ENCODE peak calls at places on chromosomes 12 and 14, in four cellular contexts. G is GM12878, U is HepG2, Q is K562. H is an unnamed sample.

GRCh38 chr14:68622856-68623255 is 170.0 kb downstream of the ZFP36L1 start:
- DNase-seq in U (no peak), Q (no peak), G (peak), H (no peak)

GRCh38 chr12:11901687-11902524 is 168.8 kb upstream of the BCL2L14 start:
- DNase-seq in G (no peak), U (no peak), Q (no peak), H (no peak)

GRCh38 chr14:68140111-68140741 is 320.6 kb downstream of the RAD51B start:
- DNase-seq in U (peak), G (no peak), Q (no peak), H (peak)

GRCh38 chr12:72995616-72996015 is 723.4 kb downstream of the TRHDE start:
- DNase-seq in U (no peak), Q (no peak), G (no peak), H (no peak)

GRCh38 chr14:101862177-101862576 is 100.7 kb downstream of the PPP2R5C start:
- DNase-seq in G (no peak), U (no peak), Q (no peak), H (no peak)

GRCh38 chr12:123971770-123972447 is 722 bp downstream of the CCDC92 start:
- DNase-seq in Q (peak), U (peak), G (no peak), H (peak)

GRCh38 chr14:59394268-59394667 is 70.9 kb downstream of the GPR135 start:
- DNase-seq in G (no peak), Q (no peak), U (no peak), H (no peak)

GRCh38 chr14:21071225-21072041 is 1.3 kb downstream of the ARHGEF40 start:
- DNase-seq in Q (peak), G (peak), U (peak), H (peak)

GRCh38 chr12:82438356-82438755 is 80.0 kb downstream of the METTL25 start:
- DNase-seq in U (no peak), G (no peak), Q (no peak), H (no peak)

GRCh38 chr12:26744042-26744626 is 88.9 kb downstream of the ITPR2 start:
- DNase-seq in U (no peak), Q (no peak), G (no peak), H (no peak)

GRCh38 chr14:88986146-88986841 is 161.8 kb downstream of the TTC8 start:
- DNase-seq in G (no peak), Q (peak), U (no peak), H (no peak)

GRCh38 chr14:101601603-101602465 is 40.5 kb downstream of the DIO3 start:
- DNase-seq in G (no peak), U (no peak), Q (no peak), H (no peak)

GRCh38 chr14:76196980-76197379 is 45.3 kb downstream of the GPATCH2L start:
- DNase-seq in U (no peak), G (no peak), Q (no peak), H (no peak)

GRCh38 chr12:6451348-6452244 is at the start of gene TAPBPL:
- DNase-seq in Q (peak), U (peak), G (peak), H (peak)

GRCh38 chr12:132533584-132533958 is 43.6 kb downstream of the FBRSL1 start:
- DNase-seq in Q (no peak), G (no peak), U (no peak), H (no peak)

GRCh38 chr12:85519163-85519562 is 239.1 kb downstream of the ALX1 start:
- DNase-seq in Q (no peak), U (no peak), G (no peak), H (no peak)

GRCh38 chr14:32129124-32129523 is 52.0 kb downstream of the ARHGAP5 start:
- DNase-seq in Q (no peak), U (no peak), G (no peak), H (no peak)

GRCh38 chr12:111076611-111077451 is 156.5 kb upstream of the MYL2 start:
- DNase-seq in U (peak), G (no peak), Q (no peak), H (no peak)

GRCh38 chr14:38187475-38187874 is 20.2 kb upstream of the SSTR1 start:
- DNase-seq in G (no peak), Q (no peak), U (no peak), H (no peak)

GRCh38 chr12:57726884-57727757 is 11.4 kb downstream of the AGAP2 start:
- DNase-seq in Q (no peak), G (no peak), U (no peak), H (no peak)

GRCh38 chr14:80047761-80048160 is 163.5 kb downstream of the DIO2 start:
- DNase-seq in Q (no peak), U (no peak), G (no peak), H (no peak)

GRCh38 chr12:119375619-119376018 is 41.1 kb downstream of the CCDC60 start:
- DNase-seq in U (no peak), Q (no peak), G (peak), H (no peak)

GRCh38 chr14:96081767-96082400 is 42.7 kb downstream of the C14orf132 start:
- DNase-seq in G (no peak), Q (no peak), U (no peak), H (no peak)

GRCh38 chr12:91616401-91616800 is 433.8 kb upstream of the DCN start:
- DNase-seq in U (no peak), G (no peak), Q (no peak), H (no peak)

GRCh38 chr14:99792551-99793212 is 531 bp upstream of the EML1 start:
- DNase-seq in Q (no peak), U (no peak), G (no peak), H (no peak)

GRCh38 chr14:95286649-95287048 is 33.1 kb downstream of the CLMN start:
- DNase-seq in Q (no peak), G (no peak), U (no peak), H (no peak)

GRCh38 chr14:55328317-55328716 is 57.1 kb downstream of the FBXO34 start:
- DNase-seq in U (peak), G (no peak), Q (no peak), H (no peak)

GRCh38 chr14:32203928-32204357 is 874 bp upstream of the RNU6-8 start:
- DNase-seq in U (peak), Q (peak), G (no peak), H (no peak)

GRCh38 chr14:30657606-30658163 is 35.6 kb downstream of the SCFD1 start:
- DNase-seq in G (no peak), Q (no peak), U (peak), H (no peak)

GRCh38 chr14:106129274-106129673 is 602.9 kb downstream of the TMEM121 start:
- DNase-seq in U (no peak), Q (no peak), G (no peak), H (no peak)

GRCh38 chr14:31969841-31970240 is 107.3 kb upstream of the ARHGAP5 start:
- DNase-seq in G (no peak), Q (no peak), U (no peak), H (no peak)

GRCh38 chr12:106601031-106601430 is 18.2 kb downstream of the RFX4 start:
- DNase-seq in U (peak), G (no peak), Q (peak), H (peak)

GRCh38 chr14:93150227-93151206 is 34.2 kb downstream of the MOAP1 start:
- DNase-seq in U (peak), Q (no peak), G (no peak), H (no peak)

GRCh38 chr12:119578112-119578511 is 15.5 kb upstream of the TMEM233 start:
- DNase-seq in G (no peak), Q (no peak), U (no peak), H (no peak)

GRCh38 chr12:65389436-65389835 is 111.0 kb downstream of the MSRB3 start:
- DNase-seq in U (no peak), Q (no peak), G (no peak), H (no peak)
- TF ChIP-seq BHLHE40 in U (no peak), Q (no peak), G (no peak), H (no peak)

GRCh38 chr12:130161261-130162231 is 718 bp upstream of the FZD10 start:
- DNase-seq in U (no peak), G (no peak), Q (no peak), H (peak)
- TF ChIP-seq FOXM1 in U (no peak), G (no peak), Q (no peak), H (no peak)

GRCh38 chr12:2289525-2289924 is 236.7 kb downstream of the CACNA1C start:
- DNase-seq in G (no peak), U (no peak), Q (no peak), H (no peak)
- TF ChIP-seq BHLHE40 in G (no peak), U (no peak), Q (no peak), H (no peak)

DNA sequence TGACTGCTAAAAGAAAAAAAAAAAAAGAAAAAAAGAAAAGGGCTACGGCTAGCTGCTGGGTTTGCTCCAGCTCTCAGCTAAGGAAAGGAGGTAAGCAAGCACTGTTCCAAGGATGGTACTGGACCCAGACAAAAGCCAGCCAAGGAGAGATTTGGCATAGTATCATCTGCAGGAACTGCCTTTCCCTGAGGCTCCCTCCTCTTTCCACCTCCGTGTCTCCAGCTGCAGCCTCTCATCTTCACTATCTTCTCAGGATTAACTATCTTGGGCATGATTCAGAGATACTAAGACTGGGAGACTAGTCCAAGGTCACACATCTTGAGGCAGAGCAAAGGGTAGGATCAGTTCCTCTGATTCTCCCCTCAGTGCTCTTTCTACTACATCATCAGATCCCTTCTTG is 6.0 kb downstream of the KITLG start:
- DNase-seq in G (no peak), U (no peak), Q (no peak), H (no peak)
- TF ChIP-seq FOXM1 in G (no peak), U (no peak), Q (no peak), H (no peak)

H was measured in HEK293T.